ENCODE peak calls at places on chromosomes 11 and 22, in four cellular contexts. U is uterus, G is adrenal gland, A is H1. X is an unnamed sample.

GRCh38 chr11:45859661-45860140 is 12.4 kb downstream of the CRY2 start:
- DNase-seq in U (peak; percentile 96), A (no peak), G (peak; percentile 95), X (peak; percentile 96)

GRCh38 chr11:45879803-45880685 is 5.4 kb upstream of the MAPK8IP1 start:
- DNase-seq in A (no peak), U (peak; percentile 77), G (peak; percentile 77), X (no peak)

GRCh38 chr11:1511937-1512496 is 25.4 kb upstream of the MOB2 start:
- DNase-seq in G (no peak), U (no peak), A (no peak), X (peak; percentile 32)

GRCh38 chr11:66727282-66727882 is 1.6 kb downstream of the SPTBN2 start:
- DNase-seq in A (peak; percentile 71), G (peak; percentile 53), U (no peak), X (peak; percentile 36)

GRCh38 chr11:12803086-12803826 is 129.0 kb downstream of the TEAD1 start:
- DNase-seq in U (no peak), G (no peak), A (no peak), X (no peak)

GRCh38 chr22:35921777-35922176 is 106.8 kb downstream of the RBFOX2 start:
- DNase-seq in U (peak; percentile 81), A (peak; percentile 59), G (peak; percentile 89), X (peak; percentile 71)

GRCh38 chr11:65553301-65554001 is 4.7 kb downstream of the LTBP3 start:
- DNase-seq in G (no peak), U (no peak), A (peak; percentile 86), X (no peak)

GRCh38 chr11:1749787-1750351 is 526 bp downstream of the IFITM10 start:
- DNase-seq in U (no peak), A (no peak), G (peak; percentile 69), X (no peak)

GRCh38 chr11:122487669-122488068 is 167.9 kb upstream of the UBASH3B start:
- DNase-seq in A (no peak), U (no peak), G (no peak), X (no peak)

DNA sequence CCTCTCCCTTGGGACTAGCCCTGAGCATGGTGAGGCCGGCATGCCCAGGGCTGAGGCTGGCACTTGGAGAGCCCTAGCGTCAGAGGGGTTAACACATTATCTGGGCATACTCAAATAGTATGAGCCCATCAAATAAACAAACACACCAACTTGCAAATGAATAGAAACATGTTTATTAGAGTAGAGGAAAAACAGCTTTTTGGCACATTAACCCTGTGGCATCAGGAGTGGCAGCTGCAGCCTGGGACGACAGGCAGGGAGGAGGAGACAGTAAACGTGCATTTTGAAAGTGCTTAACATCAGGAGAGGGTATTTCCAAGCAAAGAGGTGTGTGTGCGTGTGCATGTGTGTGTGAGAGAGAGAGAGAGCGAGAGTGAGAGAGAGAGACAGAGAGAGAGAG is 684.9 kb downstream of the NTM start:
- DNase-seq in A (no peak), G (no peak), U (no peak), X (peak; percentile 51)
- H3K4me1 ChIP-seq in A (peaks cover 4% of the 10 kb centered on the region), G (no peaks in the 10 kb centered on the region), U (no peaks in the 10 kb centered on the region), X (no peaks in the 10 kb centered on the region)

GRCh38 chr11:73114835-73115220 is 27.3 kb downstream of the FCHSD2 start:
- DNase-seq in G (no peak), U (no peak), A (no peak), X (no peak)
- TF ChIP-seq POLR2A in G (no peak), U (no peak), A (no peak), X (no peak)

DNA sequence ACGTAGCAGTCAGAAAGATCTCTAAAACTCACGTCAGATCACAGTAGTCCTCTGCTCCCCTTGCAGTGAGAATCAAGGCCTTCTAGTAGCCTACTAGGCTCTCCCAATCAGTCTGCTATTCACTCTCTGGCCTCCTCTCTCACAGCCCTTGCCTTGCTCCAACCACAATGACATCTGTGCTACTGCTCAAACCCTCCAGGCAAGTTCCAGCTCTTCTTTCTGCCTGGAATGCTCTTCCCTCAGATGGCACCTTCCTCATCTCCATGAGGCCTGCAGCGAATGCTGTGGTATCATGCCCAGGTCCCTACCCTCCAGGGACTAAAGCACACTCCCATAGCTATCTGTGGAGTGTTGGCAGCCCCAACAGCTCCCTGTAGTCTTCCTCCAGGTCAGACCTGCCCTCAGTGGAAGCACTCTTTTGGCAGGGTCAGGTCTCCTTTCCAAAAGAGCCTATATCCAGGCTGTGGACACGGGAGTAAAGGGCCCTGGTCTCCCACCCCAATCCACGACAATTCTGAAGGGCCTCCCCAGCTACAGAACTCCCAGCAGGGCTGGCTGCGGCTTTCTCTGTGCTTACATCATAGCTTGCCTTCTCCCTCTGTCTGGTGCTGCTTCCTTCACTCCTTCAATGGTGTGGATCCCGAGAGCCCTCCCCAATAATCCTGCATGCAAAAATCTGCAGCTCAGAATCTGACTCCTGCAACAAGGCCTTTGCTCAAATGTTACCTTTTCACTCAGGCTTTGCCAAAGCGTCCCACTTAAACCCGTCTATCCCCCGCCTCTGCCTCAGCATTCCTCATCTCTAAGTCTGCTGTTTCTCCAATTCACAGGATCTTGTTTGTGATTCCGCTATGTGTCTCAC is 8.9 kb downstream of the HIRA start:
- DNase-seq in A (no peak), G (no peak), U (no peak), X (no peak)
- H3K4me1 ChIP-seq in A (peaks cover 4% of the 10 kb centered on the region), G (peaks cover 4% of the 10 kb centered on the region), U (no peaks in the 10 kb centered on the region), X (peaks cover 16% of the 10 kb centered on the region)

DNA sequence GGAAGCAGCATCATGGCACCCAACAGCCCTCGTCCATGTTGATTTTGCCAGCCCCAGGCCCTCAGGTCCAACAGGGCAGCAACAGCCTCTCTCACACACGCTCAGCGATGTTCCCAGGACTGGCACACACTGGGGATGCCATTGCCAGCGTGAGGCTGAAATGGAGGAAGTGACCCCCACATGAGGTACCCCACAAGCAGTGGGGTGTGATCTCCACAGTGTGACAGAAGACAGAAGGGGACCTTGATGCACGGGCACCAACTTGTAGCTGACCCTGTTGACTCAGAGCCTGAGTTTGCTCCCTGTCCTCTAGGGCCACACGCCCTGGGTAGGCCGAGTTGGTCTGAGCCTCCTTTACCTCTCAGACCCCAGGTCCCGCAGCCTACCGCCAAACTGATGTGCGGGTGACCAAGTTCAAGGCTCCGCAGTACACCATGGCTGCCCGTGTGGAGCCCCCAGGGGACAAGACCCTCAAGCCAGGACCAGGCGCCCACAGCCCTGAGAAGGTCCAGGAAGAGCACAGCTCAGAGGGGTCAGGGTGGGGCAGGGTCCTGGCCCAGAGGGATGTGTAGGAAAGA is 6.2 kb downstream of the SCGB1C1 start:
- DNase-seq in G (no peak), A (peak; percentile 35), U (no peak), X (peak; percentile 50)
- TF ChIP-seq POLR2A in G (no peak), A (no peak), U (no peak), X (no peak)

DNA sequence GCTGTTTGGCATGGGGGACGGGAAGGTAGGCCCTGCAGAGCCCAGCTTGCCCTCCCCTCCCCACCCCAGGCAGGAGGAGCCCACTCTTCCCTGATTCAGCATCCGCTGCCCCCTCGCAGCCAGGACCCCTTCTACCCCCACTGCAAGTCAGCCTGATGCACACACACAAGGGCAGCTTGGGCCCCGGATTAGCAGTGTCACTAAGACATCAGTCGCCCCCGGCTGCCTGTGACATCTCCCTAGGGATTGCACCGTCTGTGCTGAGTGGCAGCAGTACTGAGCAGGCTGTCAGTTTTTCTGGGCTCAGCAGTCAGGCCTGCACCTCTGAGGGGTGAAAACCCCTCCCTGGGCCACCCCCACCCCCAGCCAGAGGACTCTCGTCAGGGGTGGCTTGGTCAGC is 30.4 kb upstream of the SYT7 start:
- DNase-seq in A (no peak), G (no peak), U (no peak), X (no peak)
- H3K4me1 ChIP-seq in A (peaks cover 2% of the 10 kb centered on the region), G (no peaks in the 10 kb centered on the region), U (no peaks in the 10 kb centered on the region), X (no peaks in the 10 kb centered on the region)

GRCh38 chr22:44144046-44144569 is 36.6 kb upstream of the PARVG start:
- DNase-seq in G (no peak), U (no peak), A (no peak), X (no peak)

GRCh38 chr22:44147821-44148574 is 32.7 kb upstream of the PARVG start:
- DNase-seq in A (peak; percentile 84), G (no peak), U (no peak), X (no peak)

GRCh38 chr22:44146088-44146861 is 34.5 kb upstream of the PARVG start:
- DNase-seq in U (no peak), G (no peak), A (peak; percentile 72), X (no peak)

GRCh38 chr22:44145544-44145943 is 35.2 kb upstream of the PARVG start:
- DNase-seq in A (no peak), G (no peak), U (no peak), X (peak; percentile 69)

DNA sequence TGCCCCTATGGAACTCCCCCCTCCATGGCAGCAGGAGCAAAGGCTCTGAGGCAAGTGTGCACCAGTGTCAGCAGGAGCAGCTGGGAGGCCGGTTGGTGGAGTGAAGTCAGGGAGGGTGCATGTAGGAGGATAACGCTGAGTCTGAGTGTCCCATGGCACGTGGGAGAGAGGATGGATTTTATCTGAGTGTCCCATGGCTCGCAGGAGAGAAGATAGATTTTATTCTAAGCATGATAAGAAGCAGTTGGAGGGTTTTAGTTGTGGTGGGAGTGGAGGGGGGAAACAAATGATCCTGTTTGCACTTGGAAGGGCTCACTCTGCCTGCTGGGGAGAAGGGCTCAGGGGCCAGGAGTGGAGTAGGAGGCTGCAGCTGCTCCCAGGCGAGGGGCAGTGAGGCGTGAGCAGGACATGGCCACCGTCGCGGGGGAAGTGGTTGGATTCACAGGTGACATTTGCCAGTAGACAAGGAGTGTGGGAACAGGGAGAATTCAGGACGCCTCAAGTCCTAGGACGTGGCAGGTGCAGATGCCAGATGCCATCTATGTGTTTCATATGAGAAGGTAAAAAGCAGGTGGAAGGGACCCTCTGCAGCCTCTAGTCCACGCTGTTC is 33.6 kb upstream of the PARVG start:
- DNase-seq in A (peak; percentile 57), G (no peak), U (no peak), X (no peak)
- TF ChIP-seq POLR2A in A (no peak), G (no peak), U (no peak), X (no peak)

DNA sequence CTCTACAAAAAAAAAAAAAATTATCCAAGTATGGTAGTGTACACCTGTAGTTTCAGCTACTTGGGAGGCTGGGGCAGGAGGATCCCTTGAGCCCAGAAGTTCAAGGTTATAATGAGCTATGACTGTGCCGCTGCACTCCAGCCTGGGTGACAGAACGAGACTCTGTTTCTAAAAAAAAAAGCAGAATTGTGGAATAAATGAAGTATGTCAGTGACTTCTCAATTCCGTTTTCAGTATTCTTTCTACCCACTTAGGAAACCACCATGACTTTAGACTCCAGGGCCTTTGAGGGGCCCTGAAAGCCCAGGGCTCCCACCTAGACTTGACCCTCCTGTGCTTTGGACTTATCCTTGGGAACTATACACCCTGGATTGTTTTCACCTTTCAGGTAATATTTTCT is 6.5 kb upstream of the NUP160 start:
- DNase-seq in A (no peak), G (no peak), U (no peak), X (no peak)
- H3K4me1 ChIP-seq in A (no peaks in the 10 kb centered on the region), G (no peaks in the 10 kb centered on the region), U (no peaks in the 10 kb centered on the region), X (no peaks in the 10 kb centered on the region)

DNA sequence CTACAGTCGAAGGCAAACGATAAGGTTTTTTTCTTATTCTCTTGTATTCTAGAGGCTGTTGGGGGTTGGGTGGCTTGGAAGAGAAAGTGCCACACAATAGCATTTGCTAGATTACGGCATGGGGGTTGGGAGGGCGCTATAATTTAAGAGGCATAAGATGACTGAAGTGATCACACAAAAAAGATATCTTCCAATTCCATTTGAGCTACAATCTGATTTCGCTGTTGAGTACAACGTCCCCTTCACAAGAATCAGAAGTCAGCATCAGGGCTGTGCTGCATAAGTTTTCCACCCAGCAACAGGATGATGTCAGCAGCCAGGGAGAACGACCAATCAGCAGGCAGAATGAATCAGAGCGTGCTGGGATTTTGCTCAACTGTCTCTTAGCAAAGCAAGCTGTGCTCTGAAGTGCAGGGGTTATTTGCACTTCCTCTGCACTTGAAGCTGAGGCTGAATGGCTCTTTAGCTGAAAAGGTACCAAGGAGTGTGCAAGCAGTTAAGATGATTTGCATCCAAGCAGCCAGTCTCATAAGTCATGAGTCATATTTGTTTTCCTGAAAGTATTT is 23.2 kb upstream of the SESN3 start:
- DNase-seq in U (peak; percentile 90), G (peak; percentile 91), A (peak; percentile 66), X (peak; percentile 83)
- TF ChIP-seq POLR2A in U (peak; percentile 27), G (no peak), A (no peak), X (peak; percentile 27)

X was measured in heart left ventricle.